ENCODE peak calls at places on chromosomes 13 and 19, in five cellular contexts. X is Panc1, R is LHCN-M2, A is AG04449, E is GM10248. M is an unnamed sample.

GRCh38 chr19:524062-524674 is 7.4 kb upstream of the CDC34 start:
- DNase-seq in X (no peak), R (peak; percentile 23), E (no peak), A (no peak), M (no peak)

GRCh38 chr19:48614436-48615144 is at the start of gene FAM83E:
- DNase-seq in A (no peak), R (no peak), X (no peak), E (no peak), M (no peak)

GRCh38 chr13:114299604-114300305 is 14.5 kb upstream of the CHAMP1 start:
- DNase-seq in R (no peak), A (no peak), X (no peak), E (no peak), M (no peak)

GRCh38 chr13:59319276-59319675 is 844.5 kb downstream of the DIAPH3 start:
- DNase-seq in E (no peak), A (no peak), R (no peak), X (no peak), M (no peak)

GRCh38 chr19:4415352-4415751 is 12.9 kb downstream of the CHAF1A start:
- DNase-seq in R (no peak), A (no peak), E (no peak), X (no peak), M (no peak)

GRCh38 chr13:33494596-33495214 is 209.2 kb upstream of the STARD13 start:
- DNase-seq in A (peak; percentile 79), X (no peak), E (no peak), R (peak; percentile 95), M (no peak)

GRCh38 chr19:4654437-4655361 is 15.4 kb downstream of the TNFAIP8L1 start:
- DNase-seq in X (no peak), R (no peak), A (no peak), E (no peak), M (no peak)

GRCh38 chr19:55672418-55672817 is 2.6 kb upstream of the EPN1 start:
- DNase-seq in E (no peak), A (no peak), X (no peak), R (peak; percentile 60), M (no peak)

GRCh38 chr19:18700501-18701249 is 17.2 kb downstream of the CRTC1 start:
- DNase-seq in X (no peak), A (no peak), R (peak; percentile 47), E (peak; percentile 82), M (peak; percentile 84)

GRCh38 chr13:51269039-51269438 is 46.8 kb downstream of the FAM124A start:
- DNase-seq in X (no peak), R (peak; percentile 52), A (no peak), E (no peak), M (no peak)

GRCh38 chr19:44613295-44614168 is at the start of gene IGSF23:
- DNase-seq in E (no peak), A (no peak), X (no peak), R (no peak), M (no peak)

GRCh38 chr13:53254495-53254894 is 225.9 kb downstream of the OLFM4 start:
- DNase-seq in X (no peak), R (no peak), E (no peak), A (no peak), M (no peak)

GRCh38 chr13:73715114-73715909 is 418.9 kb downstream of the KLF12 start:
- DNase-seq in R (no peak), X (no peak), E (peak; percentile 48), A (no peak), M (peak; percentile 33)

GRCh38 chr13:21616880-21617279 is 12.9 kb upstream of the MICU2 start:
- DNase-seq in A (no peak), E (no peak), X (no peak), R (no peak), M (no peak)

M was measured in GM20000.